ENCODE peak calls at places on chromosome 15, in nine cellular contexts. J is Peyer's patch, R is esophagus squamous epithelium, M is uterus, K is stomach, T is sigmoid colon, F is HCT116, A is heart left ventricle, H is IMR-90. S is an unnamed sample.

GRCh38 chr15:85762039-85762755 is 32.5 kb downstream of the KLHL25 start:
- DNase-seq in J (no peak), R (no peak), M (no peak), K (no peak), T (no peak), F (no peak), A (no peak), H (no peak), S (no peak)

GRCh38 chr15:52178765-52179164 is 12.4 kb downstream of the GNB5 start:
- DNase-seq in J (no peak), R (no peak), M (peak), K (no peak), T (no peak), F (no peak), A (no peak), H (no peak), S (no peak)

GRCh38 chr15:58909616-58910015 is 23.9 kb downstream of the SLTM start:
- DNase-seq in J (no peak), R (no peak), M (no peak), K (no peak), T (no peak), F (no peak), A (no peak), H (peak), S (no peak)

GRCh38 chr15:74826372-74826819 is at the start of gene CPLX3:
- DNase-seq in J (peak), R (no peak), M (no peak), K (peak), T (no peak), F (no peak), A (no peak), H (no peak), S (no peak)

GRCh38 chr15:27796405-27797085 is 302.6 kb downstream of the OCA2 start:
- DNase-seq in J (no peak), R (no peak), M (no peak), K (no peak), T (no peak), F (no peak), A (no peak), H (no peak), S (no peak)

GRCh38 chr15:60894347-60894746 is 334.8 kb downstream of the RORA start:
- DNase-seq in J (no peak), R (no peak), M (no peak), K (no peak), T (no peak), F (no peak), A (no peak), H (no peak), S (no peak)

GRCh38 chr15:58549013-58549779 is 117.4 kb downstream of the LIPC start:
- DNase-seq in J (no peak), R (no peak), M (no peak), K (peak), T (no peak), F (no peak), A (no peak), H (peak), S (no peak)

GRCh38 chr15:81101894-81102815 is 31.9 kb upstream of the CFAP161 start:
- DNase-seq in J (no peak), R (no peak), M (no peak), K (no peak), T (no peak), F (no peak), A (no peak), H (no peak), S (no peak)

GRCh38 chr15:41732487-41732886 is 41.8 kb upstream of the MAPKBP1 start:
- DNase-seq in J (no peak), R (no peak), M (no peak), K (no peak), T (no peak), F (no peak), A (no peak), H (no peak), S (no peak)

GRCh38 chr15:67796196-67796699 is 29.1 kb upstream of the SKOR1 start:
- DNase-seq in J (no peak), R (no peak), M (no peak), K (no peak), T (no peak), F (no peak), A (no peak), H (no peak), S (no peak)

GRCh38 chr15:85879334-85880163 is 84.8 kb upstream of the KLHL25 start:
- DNase-seq in J (no peak), R (no peak), M (no peak), K (no peak), T (no peak), F (no peak), A (no peak), H (no peak), S (no peak)

GRCh38 chr15:74773731-74774252 is 8.1 kb upstream of the CSK start:
- DNase-seq in J (no peak), R (no peak), M (no peak), K (no peak), T (no peak), F (no peak), A (no peak), H (no peak), S (no peak)

GRCh38 chr15:67607959-67608605 is 65.6 kb downstream of the MAP2K5 start:
- DNase-seq in J (no peak), R (no peak), M (no peak), K (no peak), T (no peak), F (no peak), A (no peak), H (no peak), S (no peak)

GRCh38 chr15:66774001-66774814 is 72.2 kb downstream of the SMAD6 start:
- DNase-seq in J (peak), R (no peak), M (peak), K (peak), T (peak), F (peak), A (peak), H (peak), S (peak)

GRCh38 chr15:91694829-91695205 is 158.7 kb upstream of the SLCO3A1 start:
- DNase-seq in J (no peak), R (no peak), M (peak), K (no peak), T (peak), F (no peak), A (peak), H (peak), S (peak)

GRCh38 chr15:57890351-57890750 is 175.2 kb downstream of the ALDH1A2 start:
- DNase-seq in J (no peak), R (no peak), M (no peak), K (no peak), T (no peak), F (no peak), A (no peak), H (peak), S (no peak)

GRCh38 chr15:25990245-25990644 is 127.1 kb upstream of the ATP10A start:
- DNase-seq in J (no peak), R (no peak), M (no peak), K (no peak), T (no peak), F (no peak), A (no peak), H (no peak), S (no peak)

GRCh38 chr15:42593143-42593542 is 17.7 kb downstream of the STARD9 start:
- DNase-seq in J (no peak), R (no peak), M (peak), K (no peak), T (peak), F (no peak), A (peak), H (peak), S (peak)

GRCh38 chr15:64828985-64829384 is 3.5 kb upstream of the PIF1 start:
- DNase-seq in J (no peak), R (no peak), M (no peak), K (no peak), T (no peak), F (peak), A (no peak), H (peak), S (no peak)

GRCh38 chr15:91784973-91785709 is 68.4 kb upstream of the SLCO3A1 start:
- DNase-seq in J (no peak), R (no peak), M (no peak), K (no peak), T (no peak), F (no peak), A (no peak), H (no peak), S (no peak)

GRCh38 chr15:70512772-70513362 is 250.5 kb downstream of the UACA start:
- DNase-seq in J (no peak), R (no peak), M (no peak), K (peak), T (no peak), F (peak), A (no peak), H (peak), S (no peak)

GRCh38 chr15:74311734-74312444 is 55.6 kb downstream of the CYP11A1 start:
- DNase-seq in J (no peak), R (no peak), M (no peak), K (no peak), T (no peak), F (peak), A (no peak), H (peak), S (no peak)

GRCh38 chr15:98648654-98649537 is 557 bp downstream of the IGF1R start:
- DNase-seq in J (peak), R (no peak), M (peak), K (peak), T (peak), F (no peak), A (peak), H (peak), S (no peak)

GRCh38 chr15:85044894-85045293 is 63.2 kb downstream of the PDE8A start:
- DNase-seq in J (no peak), R (no peak), M (no peak), K (no peak), T (no peak), F (no peak), A (no peak), H (no peak), S (no peak)

GRCh38 chr15:58748787-58749531 is 548 bp downstream of the ADAM10 start:
- DNase-seq in J (peak), R (no peak), M (peak), K (peak), T (peak), F (no peak), A (peak), H (no peak), S (peak)

GRCh38 chr15:68051109-68051508 is 3.0 kb upstream of the PIAS1 start:
- DNase-seq in J (no peak), R (no peak), M (no peak), K (no peak), T (no peak), F (no peak), A (no peak), H (no peak), S (no peak)

GRCh38 chr15:74792227-74793016 is 10.5 kb downstream of the CSK start:
- DNase-seq in J (no peak), R (no peak), M (no peak), K (no peak), T (peak), F (no peak), A (no peak), H (no peak), S (peak)

GRCh38 chr15:90266061-90266431 is 574 bp downstream of the NGRN start:
- DNase-seq in J (no peak), R (no peak), M (no peak), K (peak), T (peak), F (peak), A (peak), H (peak), S (no peak)

GRCh38 chr15:63054281-63054683 is 11.7 kb downstream of the TPM1 start:
- DNase-seq in J (no peak), R (no peak), M (no peak), K (no peak), T (no peak), F (no peak), A (no peak), H (no peak), S (no peak)

GRCh38 chr15:43105778-43106485 is at the start of gene UBR1:
- DNase-seq in J (peak), R (peak), M (peak), K (peak), T (peak), F (peak), A (peak), H (peak), S (peak)

GRCh38 chr15:101434032-101434920 is 55.2 kb downstream of the PCSK6 start:
- DNase-seq in J (no peak), R (no peak), M (no peak), K (peak), T (no peak), F (no peak), A (no peak), H (no peak), S (peak)

GRCh38 chr15:68990755-68991500 is 23.6 kb upstream of the NOX5 start:
- DNase-seq in J (no peak), R (no peak), M (no peak), K (no peak), T (no peak), F (no peak), A (no peak), H (no peak), S (no peak)

GRCh38 chr15:92808611-92809063 is 91.5 kb upstream of the CHD2 start:
- DNase-seq in J (no peak), R (no peak), M (peak), K (no peak), T (peak), F (no peak), A (peak), H (peak), S (peak)

GRCh38 chr15:35471024-35471423 is 74.9 kb downstream of the DPH6 start:
- DNase-seq in J (no peak), R (no peak), M (no peak), K (no peak), T (no peak), F (no peak), A (no peak), H (no peak), S (no peak)

GRCh38 chr15:85024509-85025336 is 43.1 kb downstream of the PDE8A start:
- DNase-seq in J (no peak), R (no peak), M (no peak), K (no peak), T (no peak), F (no peak), A (no peak), H (peak), S (no peak)

GRCh38 chr15:33730815-33731214 is 237.5 kb upstream of the CHRM5 start:
- DNase-seq in J (no peak), R (no peak), M (no peak), K (no peak), T (no peak), F (no peak), A (no peak), H (no peak), S (no peak)

GRCh38 chr15:72423256-72423655 is 25.2 kb downstream of the TMEM202 start:
- DNase-seq in J (no peak), R (no peak), M (no peak), K (no peak), T (no peak), F (no peak), A (no peak), H (no peak), S (no peak)
- TF ChIP-seq POLR2A in J (no peak), R (no peak), M (no peak), K (no peak), T (no peak), F (no peak), A (no peak), H (no peak), S (no peak)

GRCh38 chr15:36943496-36944361 is 156.6 kb downstream of the MEIS2 start:
- DNase-seq in J (no peak), R (no peak), M (no peak), K (no peak), T (no peak), F (no peak), A (no peak), H (no peak), S (no peak)

GRCh38 chr15:36941798-36942197 is 158.6 kb downstream of the MEIS2 start:
- DNase-seq in J (no peak), R (no peak), M (no peak), K (no peak), T (no peak), F (no peak), A (no peak), H (no peak), S (no peak)

GRCh38 chr15:36940636-36941285 is 159.6 kb downstream of the MEIS2 start:
- DNase-seq in J (no peak), R (no peak), M (no peak), K (no peak), T (no peak), F (no peak), A (no peak), H (no peak), S (no peak)

GRCh38 chr15:36940207-36940606 is 160.1 kb downstream of the MEIS2 start:
- DNase-seq in J (no peak), R (no peak), M (no peak), K (no peak), T (no peak), F (no peak), A (no peak), H (no peak), S (no peak)

GRCh38 chr15:36942248-36942827 is 158.0 kb downstream of the MEIS2 start:
- DNase-seq in J (no peak), R (no peak), M (no peak), K (no peak), T (no peak), F (no peak), A (no peak), H (no peak), S (no peak)
- TF ChIP-seq CTCF in J (no peak), R (no peak), M (no peak), K (no peak), T (no peak), F (no peak), A (no peak), H (no peak), S (no peak)

GRCh38 chr15:95606551-95606950 is 723.9 kb upstream of the NR2F2 start:
- DNase-seq in J (no peak), R (no peak), M (no peak), K (no peak), T (no peak), F (no peak), A (no peak), H (no peak), S (no peak)

GRCh38 chr15:95604634-95605036 is 725.9 kb upstream of the NR2F2 start:
- DNase-seq in J (no peak), R (no peak), M (peak), K (no peak), T (no peak), F (no peak), A (peak), H (peak), S (no peak)

GRCh38 chr15:95601525-95601924 is 729.0 kb upstream of the NR2F2 start:
- DNase-seq in J (no peak), R (no peak), M (no peak), K (no peak), T (no peak), F (no peak), A (no peak), H (no peak), S (no peak)

GRCh38 chr15:95605098-95605497 is 725.4 kb upstream of the NR2F2 start:
- DNase-seq in J (no peak), R (no peak), M (no peak), K (no peak), T (no peak), F (no peak), A (no peak), H (no peak), S (no peak)

GRCh38 chr15:95603802-95604201 is 726.7 kb upstream of the NR2F2 start:
- DNase-seq in J (no peak), R (no peak), M (no peak), K (no peak), T (no peak), F (no peak), A (no peak), H (peak), S (no peak)
- H3K4me3 ChIP-seq in J (no peak), R (no peak), M (no peak), K (no peak), T (no peak), F (no peak), A (no peak), H (no peak), S (no peak)

GRCh38 chr15:82680200-82681102 is 29.2 kb downstream of the AP3B2 start:
- DNase-seq in J (peak), R (no peak), M (no peak), K (peak), T (peak), F (no peak), A (no peak), H (no peak), S (no peak)
- TF ChIP-seq POLR2A in J (no peak), R (no peak), M (peak), K (no peak), T (no peak), F (no peak), A (no peak), H (no peak), S (no peak)

DNA sequence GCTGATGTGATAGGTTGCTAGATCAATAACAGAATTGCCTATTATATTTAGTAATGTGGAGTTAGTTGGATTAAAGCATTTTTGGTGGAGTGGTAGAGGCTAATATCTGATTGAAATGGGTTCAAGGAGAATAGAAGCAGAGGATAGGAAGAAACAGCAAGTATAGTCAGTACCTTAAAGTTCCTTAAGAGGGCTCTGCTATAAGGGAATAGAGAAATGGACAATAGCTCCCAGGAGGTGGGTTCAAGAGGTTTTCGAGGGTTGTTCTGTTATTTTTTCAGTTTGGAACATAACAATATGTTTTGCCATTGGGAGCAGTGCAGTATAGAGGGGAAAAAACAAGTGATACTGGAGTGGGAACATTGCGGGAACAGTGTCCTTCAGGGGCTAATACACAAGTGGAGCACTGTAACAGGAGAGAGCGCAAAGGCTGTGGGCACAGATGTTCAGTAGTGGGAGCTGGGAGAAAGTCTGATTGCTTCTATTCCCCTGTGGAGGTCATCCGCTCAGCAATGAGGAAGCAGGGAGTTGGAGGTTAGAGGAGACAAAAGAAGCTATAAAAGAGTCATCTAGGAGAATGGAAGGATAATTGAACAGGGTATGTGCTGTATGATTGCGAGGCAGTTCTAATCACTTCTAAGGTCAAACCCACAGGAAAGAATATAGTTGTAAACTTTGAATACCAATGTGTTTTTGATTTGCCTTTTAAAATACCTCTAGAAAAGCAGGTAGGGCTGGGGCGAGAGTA is 3.3 kb downstream of the MRPS11 start:
- DNase-seq in J (no peak), R (no peak), M (no peak), K (no peak), T (no peak), F (no peak), A (no peak), H (no peak), S (no peak)
- TF ChIP-seq CTCF in J (no peak), R (no peak), M (no peak), K (no peak), T (no peak), F (peak), A (no peak), H (no peak), S (no peak)